ENCODE peak calls at places on chromosomes 11 and 22, in four cellular contexts. J is astrocyte, A is prostate gland, F is mesenchymal stem cell. M is an unnamed sample.
A peak's percentile ranks its signal among the peaks of the same experiment; 100 is the strongest.

GRCh38 chr11:19526119-19526518 is 186.5 kb upstream of the NAV2 start:
- DNase-seq in J (no peak), A (no peak), F (peak; percentile 7), M (no peak)

GRCh38 chr11:116895053-116895757 is 57.8 kb upstream of the APOA1 start:
- DNase-seq in J (no peak), A (no peak), F (no peak), M (no peak)

GRCh38 chr11:64856382-64857227 is 12.2 kb upstream of the CDC42BPG start:
- DNase-seq in J (peak; percentile 72), A (no peak), F (peak; percentile 98), M (peak; percentile 81)

GRCh38 chr11:27468643-27469332 is 3.8 kb downstream of the LGR4 start:
- DNase-seq in J (peak; percentile 75), A (peak; percentile 33), F (peak; percentile 75), M (peak; percentile 79)

GRCh38 chr11:74453373-74453975 is 13.9 kb downstream of the KCNE3 start:
- DNase-seq in A (peak; percentile 58), F (peak; percentile 60), J (peak; percentile 33), M (no peak)

GRCh38 chr11:59271247-59271755 is 58.6 kb upstream of the MPEG1 start:
- DNase-seq in F (no peak), A (no peak), J (no peak), M (no peak)

GRCh38 chr11:85759915-85760314 is 51.0 kb downstream of the SYTL2 start:
- DNase-seq in A (no peak), J (peak; percentile 83), F (peak; percentile 77), M (peak; percentile 88)

GRCh38 chr11:115843116-115843515 is 338.9 kb upstream of the CADM1 start:
- DNase-seq in A (no peak), J (no peak), F (no peak), M (no peak)

GRCh38 chr11:120197254-120197891 is 13.5 kb upstream of the OAF start:
- DNase-seq in A (no peak), F (no peak), J (no peak), M (no peak)

GRCh38 chr11:8838248-8838647 is 72.7 kb upstream of the AKIP1 start:
- DNase-seq in A (no peak), F (peak; percentile 95), J (peak; percentile 96), M (no peak)

GRCh38 chr22:50252081-50253045 is 1.3 kb upstream of the HDAC10 start:
- DNase-seq in J (no peak), F (peak; percentile 75), A (peak; percentile 66), M (no peak)

GRCh38 chr22:37417737-37418348 is 9.4 kb downstream of the ELFN2 start:
- DNase-seq in F (no peak), A (no peak), J (no peak), M (no peak)

GRCh38 chr11:95512682-95513081 is 276.9 kb downstream of the FAM76B start:
- DNase-seq in J (peak; percentile 88), F (peak; percentile 97), A (peak; percentile 77), M (no peak)

GRCh38 chr11:32229566-32230240 is 138.8 kb downstream of the RCN1 start:
- DNase-seq in A (no peak), J (no peak), F (no peak), M (no peak)

GRCh38 chr11:122100222-122101080 is 15.6 kb downstream of the BLID start:
- DNase-seq in F (peak; percentile 68), J (peak; percentile 77), A (peak; percentile 36), M (no peak)

GRCh38 chr22:41841085-41841712 is 8.3 kb downstream of the SREBF2 start:
- DNase-seq in A (no peak), J (no peak), F (no peak), M (no peak)

GRCh38 chr22:27985323-27986275 is 66.5 kb upstream of the PITPNB start:
- DNase-seq in A (no peak), F (no peak), J (no peak), M (no peak)

GRCh38 chr11:11416502-11416901 is 63.5 kb upstream of the CSNK2A3 start:
- DNase-seq in J (peak; percentile 74), F (peak; percentile 89), A (no peak), M (peak; percentile 50)

GRCh38 chr22:33210129-33210784 is 152.1 kb upstream of the SYN3 start:
- DNase-seq in J (no peak), A (no peak), F (peak; percentile 30), M (no peak)

GRCh38 chr22:20012741-20013331 is 3.8 kb downstream of the ARVCF start:
- DNase-seq in J (no peak), A (no peak), F (no peak), M (no peak)

GRCh38 chr22:46062971-46063631 is 86.1 kb upstream of the WNT7B start:
- DNase-seq in J (peak; percentile 3), A (no peak), F (no peak), M (no peak)

GRCh38 chr11:96341237-96342130 is 1.5 kb downstream of the MAML2 start:
- DNase-seq in A (peak; percentile 49), J (no peak), F (peak; percentile 70), M (no peak)

GRCh38 chr22:50674606-50675552 is 2.3 kb downstream of the SHANK3 start:
- DNase-seq in J (no peak), F (peak; percentile 32), A (peak; percentile 65), M (no peak)

GRCh38 chr22:29641052-29641780 is 37.8 kb downstream of the NF2 start:
- DNase-seq in A (peak; percentile 36), J (no peak), F (peak; percentile 95), M (no peak)

GRCh38 chr11:16605440-16605970 is 132.9 kb upstream of the C11orf58 start:
- DNase-seq in F (peak; percentile 69), A (no peak), J (no peak), M (no peak)

GRCh38 chr22:39706406-39707150 is 136.0 kb downstream of the CACNA1I start:
- DNase-seq in A (no peak), F (no peak), J (peak; percentile 10), M (no peak)

GRCh38 chr11:16917941-16918340 is 96.3 kb downstream of the PLEKHA7 start:
- DNase-seq in J (peak; percentile 29), F (no peak), A (no peak), M (no peak)

GRCh38 chr11:11408436-11409221 is 55.6 kb upstream of the CSNK2A3 start:
- DNase-seq in J (peak; percentile 18), A (no peak), F (peak; percentile 14), M (no peak)

GRCh38 chr11:86314636-86315035 is 12.6 kb downstream of the HIKESHI start:
- DNase-seq in F (no peak), A (no peak), J (no peak), M (no peak)

GRCh38 chr22:35218079-35218478 is 39.2 kb upstream of the HMGXB4 start:
- DNase-seq in J (peak; percentile 6), F (no peak), A (no peak), M (no peak)

GRCh38 chr11:109940816-109941215 is 152.4 kb upstream of the ZC3H12C start:
- DNase-seq in F (peak; percentile 97), A (no peak), J (peak; percentile 89), M (no peak)

GRCh38 chr11:78907636-78908035 is 333.0 kb upstream of the NARS2 start:
- DNase-seq in A (peak; percentile 62), F (no peak), J (no peak), M (peak; percentile 28)

GRCh38 chr11:73554677-73555320 is 43.1 kb downstream of the FAM168A start:
- DNase-seq in F (no peak), A (no peak), J (no peak), M (no peak)

GRCh38 chr11:96339704-96340554 is 3.1 kb downstream of the MAML2 start:
- DNase-seq in A (no peak), J (peak; percentile 57), F (peak; percentile 27), M (no peak)

GRCh38 chr22:38461414-38462081 is 6.3 kb upstream of the KDELR3 start:
- DNase-seq in J (peak; percentile 83), A (peak; percentile 78), F (peak; percentile 90), M (peak; percentile 42)
- H3K4me3 ChIP-seq in J (no peak overlapping the region), A (no peak overlapping the region), F (peak overlapping the region; percentile 51), M (no peak overlapping the region)

GRCh38 chr22:23284504-23285033 is 104.3 kb downstream of the BCR start:
- DNase-seq in J (no peak), F (no peak), A (no peak), M (no peak)
- H3K36me3 ChIP-seq in J (no peaks in the 10 kb centered on the region), F (peaks cover 81% of the 10 kb centered on the region), A (peaks cover 5% of the 10 kb centered on the region), M (peaks cover 5% of the 10 kb centered on the region)

DNA sequence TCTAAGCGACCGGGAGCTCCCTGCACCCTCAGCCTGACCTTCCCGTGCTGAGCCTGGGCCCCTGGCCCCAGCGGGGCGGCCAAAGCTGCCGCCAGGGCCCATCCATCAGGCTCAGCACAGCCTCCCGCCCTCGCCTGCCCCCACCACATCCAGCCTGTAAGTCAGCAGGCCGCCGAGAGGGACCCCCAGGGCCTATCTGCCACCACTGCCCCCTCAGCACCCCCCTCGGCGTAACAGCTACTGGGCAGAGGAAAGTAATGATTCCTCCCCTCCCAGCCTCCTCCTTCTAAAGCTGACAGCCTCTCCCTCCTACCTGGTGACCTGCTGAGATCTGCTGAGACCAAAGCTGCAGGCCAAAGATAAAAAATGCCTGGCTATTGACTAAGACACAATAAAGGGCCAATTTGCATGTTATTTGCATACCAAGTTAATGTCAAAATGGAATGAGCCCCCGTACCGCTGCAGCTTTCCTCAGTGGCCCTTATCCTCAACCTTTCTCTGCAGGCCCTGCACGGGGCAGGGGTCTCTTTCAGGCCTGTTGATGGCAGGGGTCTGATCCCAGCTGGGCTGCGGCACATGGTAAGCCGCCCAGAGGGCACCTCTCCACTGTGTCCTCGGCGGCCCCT is 51.6 kb downstream of the RPUSD4 start:
- DNase-seq in J (no peak), F (no peak), A (no peak), M (no peak)
- H3K4me3 ChIP-seq in J (no peak overlapping the region), F (no peak overlapping the region), A (no peak overlapping the region), M (no peak overlapping the region)

DNA sequence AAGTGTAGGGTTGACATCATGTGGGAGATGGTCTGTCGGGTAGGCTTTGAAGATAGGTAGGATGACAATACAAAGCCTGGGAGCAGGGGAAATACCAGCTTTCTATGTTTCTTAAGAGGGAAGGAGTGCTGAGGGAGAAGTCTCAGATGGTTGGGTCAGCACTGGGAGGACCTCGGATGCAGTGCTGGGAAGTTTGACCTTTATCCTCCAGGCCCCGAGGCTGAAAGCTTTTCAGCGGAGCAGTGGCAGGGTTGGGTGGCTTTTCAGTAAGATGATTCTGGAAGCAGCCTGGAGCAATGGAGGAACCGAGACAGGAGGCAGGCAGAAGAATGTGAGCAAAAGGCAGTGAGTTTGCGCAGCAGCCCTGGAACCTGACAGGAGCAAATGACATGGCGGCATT is 43.5 kb upstream of the MYO18B start:
- DNase-seq in A (no peak), F (no peak), J (no peak), M (no peak)
- H3K36me3 ChIP-seq in A (no peaks in the 10 kb centered on the region), F (no peaks in the 10 kb centered on the region), J (no peaks in the 10 kb centered on the region), M (no peaks in the 10 kb centered on the region)

DNA sequence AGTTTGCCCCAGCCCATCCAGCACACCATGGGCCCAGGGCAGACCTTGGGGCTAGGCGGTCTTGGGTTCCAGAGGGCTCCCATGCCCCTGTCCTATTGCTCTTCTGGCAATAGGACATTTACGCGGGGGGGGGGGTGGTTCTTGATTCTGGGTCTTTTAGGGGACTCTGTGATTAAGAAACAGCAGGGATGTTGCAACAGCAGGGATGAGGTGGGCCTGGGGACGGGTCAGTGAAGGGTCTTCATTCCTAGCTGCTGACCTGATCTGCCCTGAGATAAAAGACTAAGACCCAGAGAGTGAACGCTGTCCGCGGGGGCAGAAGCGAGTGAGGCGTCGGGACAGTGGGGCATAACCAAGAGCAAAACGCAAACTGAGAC is 418 bp upstream of the ADAMTS15 start:
- DNase-seq in A (no peak), F (no peak), J (no peak), M (no peak)
- H3K4me3 ChIP-seq in A (peak overlapping the region; percentile 41), F (peak overlapping the region; percentile 97), J (peak overlapping the region; percentile 67), M (peak overlapping the region; percentile 60)

GRCh38 chr11:126194121-126194543 is 17.3 kb downstream of the RPUSD4 start:
- DNase-seq in A (peak; percentile 28), J (no peak), F (peak; percentile 51), M (no peak)
- H3K36me3 ChIP-seq in A (no peaks in the 10 kb centered on the region), J (peaks cover 2% of the 10 kb centered on the region), F (peaks cover 42% of the 10 kb centered on the region), M (no peaks in the 10 kb centered on the region)

GRCh38 chr11:103806130-103806900 is 230.1 kb upstream of the DDI1 start:
- DNase-seq in A (no peak), J (peak; percentile 90), F (peak; percentile 78), M (peak; percentile 73)
- H3K4me3 ChIP-seq in A (no peak overlapping the region), J (no peak overlapping the region), F (peak overlapping the region; percentile 1), M (no peak overlapping the region)

GRCh38 chr11:112238041-112238440 is 11.8 kb downstream of the PTS start:
- DNase-seq in J (peak; percentile 47), A (peak; percentile 25), F (no peak), M (no peak)
- H3K36me3 ChIP-seq in J (peaks cover 32% of the 10 kb centered on the region), A (peaks cover 13% of the 10 kb centered on the region), F (peaks cover 26% of the 10 kb centered on the region), M (no peaks in the 10 kb centered on the region)